ENCODE peak calls at places on chromosomes 13 and 19, in four cellular contexts. H is activated T-helper 1 cell treated with anti-CD3 and anti-CD28 coated beads, Interleukin-12 subunit alpha, Interleukin-12 subunit beta, Interleukin-2, Interleukin-4 antibody, amounts not matched to agents 30 ng/mL and 10 ng/mL and 1 ng/mL, durations not matched to agents 14 hours and 24 hours and 36 hours; A is GM23338; Y is T follicular helper cell. J is an unnamed sample.

GRCh38 chr13:103539265-103539664 is 473.0 kb upstream of the SLC10A2 start:
- DNase-seq in H (no peak), A (peak; percentile 26), Y (no peak), J (no peak)

GRCh38 chr19:46993622-46994021 is 26.0 kb upstream of the NPAS1 start:
- DNase-seq in H (no peak), A (no peak), Y (no peak), J (no peak)

GRCh38 chr19:16371540-16371986 is 46.9 kb downstream of the KLF2 start:
- DNase-seq in H (peak; percentile 89), A (no peak), Y (peak; percentile 86), J (peak; percentile 93)

GRCh38 chr13:111908391-111908790 is 158.6 kb upstream of the SOX1 start:
- DNase-seq in H (no peak), A (no peak), Y (no peak), J (no peak)

GRCh38 chr13:99967498-99967883 is 4.1 kb downstream of the ZIC5 start:
- DNase-seq in H (no peak), A (no peak), Y (no peak), J (no peak)

GRCh38 chr13:71643466-71643865 is 223.5 kb downstream of the DACH1 start:
- DNase-seq in H (no peak), A (no peak), Y (no peak), J (no peak)

GRCh38 chr19:37855098-37855497 is 51.3 kb downstream of the WDR87 start:
- DNase-seq in H (no peak), A (peak; percentile 33), Y (no peak), J (no peak)

GRCh38 chr13:29594710-29595379 is 643 bp downstream of the SLC7A1 start:
- DNase-seq in H (peak; percentile 60), A (peak; percentile 22), Y (peak; percentile 21), J (peak; percentile 35)

GRCh38 chr19:3360494-3361383 is 5.6 kb upstream of the NFIC start:
- DNase-seq in H (peak; percentile 64), A (peak; percentile 57), Y (peak; percentile 55), J (peak; percentile 74)

GRCh38 chr13:100203696-100204367 is 114.9 kb downstream of the PCCA start:
- DNase-seq in H (no peak), A (no peak), Y (no peak), J (no peak)

GRCh38 chr13:99981115-99982020 is at the start of gene ZIC2:
- DNase-seq in H (no peak), A (peak; percentile 86), Y (no peak), J (no peak)

GRCh38 chr13:93254775-93255174 is 28.2 kb downstream of the GPC6 start:
- DNase-seq in H (no peak), A (no peak), Y (no peak), J (no peak)

GRCh38 chr19:12675377-12675776 is 6.3 kb downstream of the DHPS start:
- DNase-seq in H (no peak), A (no peak), Y (no peak), J (no peak)

GRCh38 chr13:41274881-41275280 is 11.5 kb upstream of the MTRF1 start:
- DNase-seq in H (no peak), A (no peak), Y (no peak), J (no peak)

GRCh38 chr13:76225815-76226489 is 589.8 kb downstream of the LMO7 start:
- DNase-seq in H (no peak), A (peak; percentile 24), Y (no peak), J (no peak)

GRCh38 chr19:47309608-47310007 is at the start of gene C5AR1:
- DNase-seq in H (no peak), A (no peak), Y (no peak), J (no peak)

GRCh38 chr19:39397360-39398296 is 6.5 kb downstream of the MED29 start:
- DNase-seq in H (peak; percentile 88), A (peak; percentile 93), Y (peak; percentile 90), J (peak; percentile 96)

GRCh38 chr19:13091400-13092161 is 11.1 kb downstream of the LYL1 start:
- DNase-seq in H (no peak), A (peak; percentile 73), Y (no peak), J (no peak)

GRCh38 chr19:1396019-1396767 is 5.1 kb downstream of the GAMT start:
- DNase-seq in H (no peak), A (no peak), Y (no peak), J (no peak)

GRCh38 chr19:6691342-6691741 is 21.4 kb upstream of the TNFSF14 start:
- DNase-seq in H (no peak), A (no peak), Y (no peak), J (no peak)

GRCh38 chr13:51601601-51602348 is 17.5 kb downstream of the WDFY2 start:
- DNase-seq in H (no peak), A (no peak), Y (no peak), J (no peak)

GRCh38 chr19:2229103-2230028 is 6.8 kb downstream of the PLEKHJ1 start:
- DNase-seq in H (no peak), A (no peak), Y (no peak), J (no peak)

GRCh38 chr13:44331912-44332840 is 41.4 kb upstream of the SERP2 start:
- DNase-seq in H (no peak), A (no peak), Y (no peak), J (no peak)

GRCh38 chr13:73268306-73268705 is 209.5 kb downstream of the KLF5 start:
- DNase-seq in H (no peak), A (no peak), Y (no peak), J (no peak)

GRCh38 chr13:98492335-98493034 is 84.4 kb downstream of the STK24 start:
- DNase-seq in H (no peak), A (peak; percentile 68), Y (no peak), J (no peak)

GRCh38 chr19:10454267-10454666 is 33.9 kb downstream of the PDE4A start:
- DNase-seq in H (no peak), A (peak; percentile 92), Y (no peak), J (no peak)

GRCh38 chr13:59906413-59907027 is 257.2 kb downstream of the DIAPH3 start:
- DNase-seq in H (no peak), A (peak; percentile 46), Y (no peak), J (no peak)

GRCh38 chr13:102907016-102907756 is 61.4 kb downstream of the ERCC5 start:
- DNase-seq in H (no peak), A (no peak), Y (no peak), J (no peak)

J was measured in T-cell.